ENCODE peak calls at places on chromosomes 6 and 20, in eight cellular contexts. One of them, this sample, is unnamed.

GRCh38 chr20:40897177-40897700 is 131.4 kb upstream of the TOP1 start:
- DNase-seq in astrocyte of the spinal cord: peak; percentile 22
- DNase-seq in MV-4-11: no peak
- DNase-seq in WTC11: no peak
- DNase-seq in heart right ventricle: no peak
- DNase-seq in HEK293T: no peak
- DNase-seq in CD4-positive, alpha-beta memory T cell: no peak
- DNase-seq in fibroblast of pulmonary artery: no peak
- DNase-seq in this sample: no peak

GRCh38 chr6:102619585-102619984 is 1226.1 kb downstream of the GRIK2 start:
- DNase-seq in astrocyte of the spinal cord: peak; percentile 8
- DNase-seq in MV-4-11: no peak
- DNase-seq in WTC11: no peak
- DNase-seq in heart right ventricle: no peak
- DNase-seq in HEK293T: peak; percentile 11
- DNase-seq in CD4-positive, alpha-beta memory T cell: no peak
- DNase-seq in fibroblast of pulmonary artery: peak; percentile 2
- DNase-seq in this sample: no peak

GRCh38 chr20:63681609-63682142 is 14.8 kb upstream of the TNFRSF6B start:
- DNase-seq in astrocyte of the spinal cord: no peak
- DNase-seq in MV-4-11: no peak
- DNase-seq in WTC11: no peak
- DNase-seq in heart right ventricle: no peak
- DNase-seq in HEK293T: no peak
- DNase-seq in CD4-positive, alpha-beta memory T cell: no peak
- DNase-seq in fibroblast of pulmonary artery: no peak
- DNase-seq in this sample: no peak

GRCh38 chr6:151005896-151006632 is 140.6 kb downstream of the MTHFD1L start:
- DNase-seq in astrocyte of the spinal cord: no peak
- DNase-seq in MV-4-11: peak; percentile 45
- DNase-seq in WTC11: no peak
- DNase-seq in heart right ventricle: no peak
- DNase-seq in HEK293T: no peak
- DNase-seq in CD4-positive, alpha-beta memory T cell: no peak
- DNase-seq in fibroblast of pulmonary artery: no peak
- DNase-seq in this sample: no peak

GRCh38 chr6:107818272-107818671 is 5.8 kb downstream of the SCML4 start:
- DNase-seq in astrocyte of the spinal cord: no peak
- DNase-seq in MV-4-11: no peak
- DNase-seq in WTC11: no peak
- DNase-seq in heart right ventricle: no peak
- DNase-seq in HEK293T: no peak
- DNase-seq in CD4-positive, alpha-beta memory T cell: no peak
- DNase-seq in fibroblast of pulmonary artery: no peak
- DNase-seq in this sample: no peak

GRCh38 chr6:168822376-168822775 is 381.4 kb downstream of the SMOC2 start:
- DNase-seq in astrocyte of the spinal cord: no peak
- DNase-seq in MV-4-11: no peak
- DNase-seq in WTC11: no peak
- DNase-seq in heart right ventricle: no peak
- DNase-seq in HEK293T: no peak
- DNase-seq in CD4-positive, alpha-beta memory T cell: no peak
- DNase-seq in fibroblast of pulmonary artery: no peak
- DNase-seq in this sample: no peak

GRCh38 chr6:18246205-18246604 is 18.1 kb downstream of the DEK start:
- DNase-seq in astrocyte of the spinal cord: no peak
- DNase-seq in MV-4-11: no peak
- DNase-seq in WTC11: no peak
- DNase-seq in heart right ventricle: no peak
- DNase-seq in HEK293T: no peak
- DNase-seq in CD4-positive, alpha-beta memory T cell: no peak
- DNase-seq in fibroblast of pulmonary artery: no peak
- DNase-seq in this sample: no peak

GRCh38 chr6:136723780-136724179 is 68.5 kb downstream of the MAP3K5 start:
- DNase-seq in astrocyte of the spinal cord: no peak
- DNase-seq in MV-4-11: peak; percentile 38
- DNase-seq in WTC11: no peak
- DNase-seq in heart right ventricle: no peak
- DNase-seq in HEK293T: no peak
- DNase-seq in CD4-positive, alpha-beta memory T cell: peak; percentile 37
- DNase-seq in fibroblast of pulmonary artery: no peak
- DNase-seq in this sample: peak; percentile 8

GRCh38 chr6:154039231-154039842 is at the start of gene OPRM1:
- DNase-seq in astrocyte of the spinal cord: peak; percentile 40
- DNase-seq in MV-4-11: no peak
- DNase-seq in WTC11: peak; percentile 93
- DNase-seq in heart right ventricle: peak; percentile 10
- DNase-seq in HEK293T: peak; percentile 73
- DNase-seq in CD4-positive, alpha-beta memory T cell: no peak
- DNase-seq in fibroblast of pulmonary artery: peak; percentile 43
- DNase-seq in this sample: no peak

GRCh38 chr6:154058963-154059680 is 20.1 kb downstream of the OPRM1 start:
- DNase-seq in astrocyte of the spinal cord: no peak
- DNase-seq in MV-4-11: no peak
- DNase-seq in WTC11: no peak
- DNase-seq in heart right ventricle: no peak
- DNase-seq in HEK293T: no peak
- DNase-seq in CD4-positive, alpha-beta memory T cell: no peak
- DNase-seq in fibroblast of pulmonary artery: no peak
- DNase-seq in this sample: no peak

GRCh38 chr6:135826225-135826804 is 25.2 kb upstream of the PDE7B start:
- DNase-seq in astrocyte of the spinal cord: no peak
- DNase-seq in MV-4-11: no peak
- DNase-seq in WTC11: no peak
- DNase-seq in heart right ventricle: no peak
- DNase-seq in HEK293T: no peak
- DNase-seq in CD4-positive, alpha-beta memory T cell: no peak
- DNase-seq in fibroblast of pulmonary artery: no peak
- DNase-seq in this sample: no peak

GRCh38 chr20:53706511-53707031 is 112.9 kb upstream of the ZNF217 start:
- DNase-seq in astrocyte of the spinal cord: peak; percentile 47
- DNase-seq in MV-4-11: peak; percentile 99
- DNase-seq in WTC11: no peak
- DNase-seq in heart right ventricle: no peak
- DNase-seq in HEK293T: no peak
- DNase-seq in CD4-positive, alpha-beta memory T cell: peak; percentile 37
- DNase-seq in fibroblast of pulmonary artery: peak; percentile 47
- DNase-seq in this sample: peak; percentile 84

GRCh38 chr20:57259179-57260021 is 7.0 kb downstream of the BMP7 start:
- DNase-seq in astrocyte of the spinal cord: no peak
- DNase-seq in MV-4-11: no peak
- DNase-seq in WTC11: no peak
- DNase-seq in heart right ventricle: no peak
- DNase-seq in HEK293T: no peak
- DNase-seq in CD4-positive, alpha-beta memory T cell: no peak
- DNase-seq in fibroblast of pulmonary artery: no peak
- DNase-seq in this sample: no peak

GRCh38 chr6:127013865-127014264 is 104.6 kb upstream of the RSPO3 start:
- DNase-seq in astrocyte of the spinal cord: no peak
- DNase-seq in MV-4-11: no peak
- DNase-seq in WTC11: no peak
- DNase-seq in heart right ventricle: no peak
- DNase-seq in HEK293T: no peak
- DNase-seq in CD4-positive, alpha-beta memory T cell: no peak
- DNase-seq in fibroblast of pulmonary artery: no peak
- DNase-seq in this sample: no peak

GRCh38 chr6:88730602-88731001 is 232.8 kb downstream of the RNGTT start:
- DNase-seq in astrocyte of the spinal cord: peak; percentile 67
- DNase-seq in MV-4-11: no peak
- DNase-seq in WTC11: peak; percentile 32
- DNase-seq in heart right ventricle: no peak
- DNase-seq in HEK293T: no peak
- DNase-seq in CD4-positive, alpha-beta memory T cell: no peak
- DNase-seq in fibroblast of pulmonary artery: peak; percentile 69
- DNase-seq in this sample: no peak

GRCh38 chr6:53795702-53796450 is 1.1 kb downstream of the LRRC1 start:
- DNase-seq in astrocyte of the spinal cord: no peak
- DNase-seq in MV-4-11: no peak
- DNase-seq in WTC11: peak; percentile 50
- DNase-seq in heart right ventricle: peak; percentile 22
- DNase-seq in HEK293T: no peak
- DNase-seq in CD4-positive, alpha-beta memory T cell: peak; percentile 11
- DNase-seq in fibroblast of pulmonary artery: no peak
- DNase-seq in this sample: no peak

GRCh38 chr6:5626727-5627426 is 365.6 kb downstream of the FARS2 start:
- DNase-seq in astrocyte of the spinal cord: no peak
- DNase-seq in MV-4-11: no peak
- DNase-seq in WTC11: no peak
- DNase-seq in heart right ventricle: no peak
- DNase-seq in HEK293T: no peak
- DNase-seq in CD4-positive, alpha-beta memory T cell: no peak
- DNase-seq in fibroblast of pulmonary artery: no peak
- DNase-seq in this sample: peak; percentile 67

GRCh38 chr6:73560853-73561407 is 40.1 kb upstream of the EEF1A1 start:
- DNase-seq in astrocyte of the spinal cord: no peak
- DNase-seq in MV-4-11: peak; percentile 92
- DNase-seq in WTC11: no peak
- DNase-seq in heart right ventricle: no peak
- DNase-seq in HEK293T: no peak
- DNase-seq in CD4-positive, alpha-beta memory T cell: no peak
- DNase-seq in fibroblast of pulmonary artery: no peak
- DNase-seq in this sample: no peak

GRCh38 chr20:57618091-57618765 is 2.0 kb downstream of the ZBP1 start:
- DNase-seq in astrocyte of the spinal cord: no peak
- DNase-seq in MV-4-11: no peak
- DNase-seq in WTC11: no peak
- DNase-seq in heart right ventricle: no peak
- DNase-seq in HEK293T: no peak
- DNase-seq in CD4-positive, alpha-beta memory T cell: no peak
- DNase-seq in fibroblast of pulmonary artery: no peak
- DNase-seq in this sample: peak; percentile 53

GRCh38 chr6:73832313-73832712 is 136.3 kb downstream of the CD109 start:
- DNase-seq in astrocyte of the spinal cord: no peak
- DNase-seq in MV-4-11: no peak
- DNase-seq in WTC11: no peak
- DNase-seq in heart right ventricle: no peak
- DNase-seq in HEK293T: no peak
- DNase-seq in CD4-positive, alpha-beta memory T cell: no peak
- DNase-seq in fibroblast of pulmonary artery: peak; percentile 16
- DNase-seq in this sample: no peak

GRCh38 chr6:111805511-111806181 is 67.6 kb downstream of the FYN start:
- DNase-seq in astrocyte of the spinal cord: peak; percentile 93
- DNase-seq in MV-4-11: peak; percentile 26
- DNase-seq in WTC11: no peak
- DNase-seq in heart right ventricle: no peak
- DNase-seq in HEK293T: no peak
- DNase-seq in CD4-positive, alpha-beta memory T cell: no peak
- DNase-seq in fibroblast of pulmonary artery: no peak
- DNase-seq in this sample: peak; percentile 24

GRCh38 chr6:146582857-146583256 is 15.9 kb upstream of the ADGB start:
- DNase-seq in astrocyte of the spinal cord: no peak
- DNase-seq in MV-4-11: peak; percentile 96
- DNase-seq in WTC11: no peak
- DNase-seq in heart right ventricle: peak; percentile 19
- DNase-seq in HEK293T: no peak
- DNase-seq in CD4-positive, alpha-beta memory T cell: no peak
- DNase-seq in fibroblast of pulmonary artery: peak; percentile 39
- DNase-seq in this sample: no peak

This sample was measured in CD4-positive, CD25-positive, alpha-beta regulatory T cell.